ENCODE peak calls at places on chromosomes 7 and 10, in six cellular contexts. One of them, this sample, is unnamed.
A peak's percentile ranks its signal among the peaks of the same experiment; 100 is the strongest.

GRCh38 chr7:149625339-149625946 is 127.8 kb upstream of the ZNF746 start:
- DNase-seq in heart right ventricle: peak; percentile 59
- DNase-seq in upper lobe of left lung: peak; percentile 69
- DNase-seq in uterus: peak; percentile 63
- DNase-seq in breast epithelium: peak; percentile 39
- DNase-seq in CD8-positive, alpha-beta T cell: no peak
- DNase-seq in this sample: no peak

GRCh38 chr10:38143587-38143986 is 49.5 kb downstream of the ZNF37A start:
- DNase-seq in upper lobe of left lung: no peak
- DNase-seq in heart right ventricle: no peak
- DNase-seq in uterus: no peak
- DNase-seq in breast epithelium: no peak
- DNase-seq in CD8-positive, alpha-beta T cell: no peak
- DNase-seq in this sample: no peak

GRCh38 chr7:149669121-149669818 is 104.1 kb downstream of the ZNF467 start:
- DNase-seq in CD8-positive, alpha-beta T cell: no peak
- DNase-seq in uterus: no peak
- DNase-seq in breast epithelium: no peak
- DNase-seq in heart right ventricle: no peak
- DNase-seq in upper lobe of left lung: no peak
- DNase-seq in this sample: no peak

GRCh38 chr10:16049775-16050174 is 189.5 kb upstream of the MINDY3 start:
- DNase-seq in upper lobe of left lung: no peak
- DNase-seq in uterus: no peak
- DNase-seq in breast epithelium: no peak
- DNase-seq in heart right ventricle: no peak
- DNase-seq in CD8-positive, alpha-beta T cell: no peak
- DNase-seq in this sample: no peak

GRCh38 chr7:54345746-54346145 is 196.4 kb upstream of the VSTM2A start:
- DNase-seq in upper lobe of left lung: no peak
- DNase-seq in breast epithelium: no peak
- DNase-seq in heart right ventricle: no peak
- DNase-seq in uterus: no peak
- DNase-seq in CD8-positive, alpha-beta T cell: no peak
- DNase-seq in this sample: no peak

GRCh38 chr7:25805027-25805687 is 346.8 kb upstream of the NFE2L3 start:
- DNase-seq in breast epithelium: peak; percentile 27
- DNase-seq in uterus: peak; percentile 32
- DNase-seq in CD8-positive, alpha-beta T cell: no peak
- DNase-seq in upper lobe of left lung: no peak
- DNase-seq in heart right ventricle: no peak
- DNase-seq in this sample: no peak

GRCh38 chr7:135729230-135729629 is 1.2 kb upstream of the SLC13A4 start:
- DNase-seq in uterus: no peak
- DNase-seq in breast epithelium: no peak
- DNase-seq in heart right ventricle: no peak
- DNase-seq in CD8-positive, alpha-beta T cell: no peak
- DNase-seq in upper lobe of left lung: no peak
- DNase-seq in this sample: no peak

GRCh38 chr7:23765943-23766342 is 55.9 kb downstream of the STK31 start:
- DNase-seq in uterus: no peak
- DNase-seq in breast epithelium: no peak
- DNase-seq in heart right ventricle: no peak
- DNase-seq in upper lobe of left lung: no peak
- DNase-seq in CD8-positive, alpha-beta T cell: no peak
- DNase-seq in this sample: no peak

GRCh38 chr7:113652501-113652900 is 266.3 kb downstream of the PPP1R3A start:
- DNase-seq in heart right ventricle: no peak
- DNase-seq in CD8-positive, alpha-beta T cell: no peak
- DNase-seq in breast epithelium: no peak
- DNase-seq in upper lobe of left lung: no peak
- DNase-seq in uterus: no peak
- DNase-seq in this sample: no peak

GRCh38 chr10:86709786-86710185 is 41.5 kb downstream of the LDB3 start:
- DNase-seq in uterus: no peak
- DNase-seq in heart right ventricle: no peak
- DNase-seq in upper lobe of left lung: no peak
- DNase-seq in CD8-positive, alpha-beta T cell: no peak
- DNase-seq in breast epithelium: no peak
- DNase-seq in this sample: no peak

GRCh38 chr7:137283147-137283546 is 60.4 kb downstream of the PTN start:
- DNase-seq in uterus: no peak
- DNase-seq in CD8-positive, alpha-beta T cell: no peak
- DNase-seq in upper lobe of left lung: no peak
- DNase-seq in heart right ventricle: no peak
- DNase-seq in breast epithelium: no peak
- DNase-seq in this sample: no peak

GRCh38 chr7:98211221-98211675 is at the start of gene BHLHA15:
- DNase-seq in uterus: no peak
- DNase-seq in upper lobe of left lung: peak; percentile 63
- DNase-seq in breast epithelium: no peak
- DNase-seq in CD8-positive, alpha-beta T cell: no peak
- DNase-seq in heart right ventricle: no peak
- DNase-seq in this sample: no peak

GRCh38 chr10:43347997-43348396 is 23.4 kb upstream of the FXYD4 start:
- DNase-seq in heart right ventricle: no peak
- DNase-seq in upper lobe of left lung: no peak
- DNase-seq in CD8-positive, alpha-beta T cell: no peak
- DNase-seq in uterus: no peak
- DNase-seq in breast epithelium: no peak
- DNase-seq in this sample: no peak

GRCh38 chr10:100872034-100872791 is 40.5 kb upstream of the SLF2 start:
- DNase-seq in breast epithelium: no peak
- DNase-seq in upper lobe of left lung: no peak
- DNase-seq in heart right ventricle: no peak
- DNase-seq in uterus: no peak
- DNase-seq in CD8-positive, alpha-beta T cell: peak; percentile 4
- DNase-seq in this sample: peak; percentile 61

GRCh38 chr10:24465124-24465874 is 256.4 kb downstream of the KIAA1217 start:
- DNase-seq in heart right ventricle: no peak
- DNase-seq in upper lobe of left lung: peak; percentile 30
- DNase-seq in CD8-positive, alpha-beta T cell: no peak
- DNase-seq in uterus: no peak
- DNase-seq in breast epithelium: peak; percentile 90
- DNase-seq in this sample: no peak

GRCh38 chr10:87750001-87750651 is 67.9 kb downstream of the ATAD1 start:
- DNase-seq in uterus: no peak
- DNase-seq in breast epithelium: no peak
- DNase-seq in CD8-positive, alpha-beta T cell: no peak
- DNase-seq in heart right ventricle: no peak
- DNase-seq in upper lobe of left lung: no peak
- DNase-seq in this sample: no peak

GRCh38 chr7:115183431-115184057 is 261.6 kb downstream of the MDFIC start:
- DNase-seq in uterus: no peak
- DNase-seq in heart right ventricle: no peak
- DNase-seq in CD8-positive, alpha-beta T cell: no peak
- DNase-seq in breast epithelium: no peak
- DNase-seq in upper lobe of left lung: no peak
- DNase-seq in this sample: no peak

DNA sequence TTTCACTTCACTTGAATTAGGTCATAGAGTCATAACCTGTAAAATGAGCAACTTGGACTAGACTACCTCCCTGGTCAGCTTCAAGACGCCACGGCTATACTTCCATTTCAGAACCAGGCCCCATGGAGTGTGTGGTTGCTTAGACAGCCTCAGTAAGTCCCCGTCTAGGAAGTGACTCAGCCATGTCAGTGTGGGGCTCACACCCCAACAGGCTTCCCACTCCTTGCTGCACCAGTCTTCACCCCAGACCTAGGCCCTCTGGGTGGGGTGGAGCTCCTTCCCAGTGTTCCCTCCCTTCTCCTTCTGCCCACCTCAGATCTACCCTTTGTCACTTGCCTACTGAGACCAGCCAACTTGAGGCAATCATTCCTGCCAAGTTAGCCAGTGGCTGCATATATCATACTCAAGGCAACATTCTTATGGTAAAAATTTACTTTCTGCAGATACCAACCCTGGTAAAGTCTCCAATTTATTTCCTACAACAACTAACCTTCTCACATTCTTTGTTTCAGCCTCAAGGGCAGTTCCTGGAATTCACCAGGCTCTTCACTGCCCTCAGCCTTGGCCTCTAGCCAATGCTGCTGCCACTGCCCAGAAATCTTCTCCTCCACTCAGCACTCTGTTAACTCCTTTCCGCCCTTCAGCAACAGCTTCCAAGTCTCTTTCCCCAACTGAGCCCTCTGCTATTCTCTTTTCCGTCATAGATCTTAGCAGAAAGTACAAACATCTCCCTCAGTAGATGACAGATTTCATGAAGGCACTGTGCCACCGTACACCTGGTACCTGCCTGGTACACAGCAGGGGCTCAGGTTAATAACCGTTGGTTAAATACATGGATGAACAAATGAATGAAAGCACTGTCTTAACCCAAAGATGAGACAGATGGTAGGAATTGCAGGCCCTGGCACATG is 31.3 kb upstream of the ZNRF2 start:
- DNase-seq in CD8-positive, alpha-beta T cell: no peak
- DNase-seq in heart right ventricle: peak; percentile 50
- DNase-seq in breast epithelium: peak; percentile 68
- DNase-seq in upper lobe of left lung: peak; percentile 76
- DNase-seq in uterus: no peak
- DNase-seq in this sample: no peak
- H3K4me1 ChIP-seq in CD8-positive, alpha-beta T cell: peaks cover 8% of the 10 kb centered on the region
- H3K4me1 ChIP-seq in heart right ventricle: peaks cover 12% of the 10 kb centered on the region
- H3K4me1 ChIP-seq in breast epithelium: no peaks in the 10 kb centered on the region
- H3K4me1 ChIP-seq in upper lobe of left lung: peaks cover 17% of the 10 kb centered on the region
- H3K4me1 ChIP-seq in uterus: no peaks in the 10 kb centered on the region
- H3K4me1 ChIP-seq in this sample: no peaks in the 10 kb centered on the region

DNA sequence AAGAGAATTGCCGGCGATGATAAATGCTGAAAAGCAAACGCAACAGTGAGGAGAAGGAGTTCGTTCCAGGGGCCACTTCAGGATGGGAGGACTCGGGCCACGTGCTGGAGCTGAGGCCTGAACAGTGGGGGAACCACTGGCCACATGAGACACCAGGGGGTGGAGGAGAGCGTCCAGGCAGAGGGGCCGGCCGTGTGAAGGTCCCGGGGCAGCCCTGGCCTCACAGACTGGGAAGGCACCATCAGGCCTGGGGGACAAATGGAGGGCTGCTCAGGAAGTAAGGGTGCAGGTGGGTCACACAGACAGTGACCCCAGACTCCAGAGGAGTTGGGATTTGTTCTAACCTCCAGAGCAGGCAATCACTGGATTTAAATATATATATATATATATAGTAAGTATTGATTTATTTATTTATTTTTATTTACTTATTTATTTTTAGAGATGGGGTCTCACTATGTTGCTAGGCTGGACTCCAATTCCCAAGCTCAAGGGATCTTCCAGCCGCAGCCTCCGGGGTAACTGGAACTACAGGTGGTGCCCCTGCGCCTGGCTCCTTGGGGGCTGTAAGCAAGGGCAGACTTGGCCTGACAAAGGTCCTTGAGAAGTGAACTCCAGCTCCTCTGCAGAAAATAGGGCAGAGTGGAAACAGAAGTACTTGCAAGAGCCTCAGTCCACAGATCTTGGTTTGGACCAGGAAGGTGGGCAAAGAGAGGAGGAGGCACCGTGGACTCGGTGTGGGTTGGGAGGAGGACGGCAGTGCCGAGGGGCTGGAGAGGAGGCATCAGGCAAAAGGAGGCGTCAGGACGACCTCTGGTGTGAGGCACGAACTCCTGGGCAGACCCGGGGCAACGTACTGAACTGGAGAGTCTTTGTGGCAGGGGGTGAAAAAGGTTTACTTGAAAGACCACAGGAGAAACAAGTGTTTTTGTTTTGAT is 57.3 kb downstream of the TCERG1L start:
- DNase-seq in upper lobe of left lung: no peak
- DNase-seq in uterus: no peak
- DNase-seq in breast epithelium: no peak
- DNase-seq in heart right ventricle: no peak
- DNase-seq in CD8-positive, alpha-beta T cell: no peak
- DNase-seq in this sample: no peak
- H3K27me3 ChIP-seq in upper lobe of left lung: no peaks in the 10 kb centered on the region
- H3K27me3 ChIP-seq in uterus: no peaks in the 10 kb centered on the region
- H3K27me3 ChIP-seq in breast epithelium: peaks cover 30% of the 10 kb centered on the region
- H3K27me3 ChIP-seq in heart right ventricle: peaks cover 56% of the 10 kb centered on the region
- H3K27me3 ChIP-seq in CD8-positive, alpha-beta T cell: no peaks in the 10 kb centered on the region
- H3K27me3 ChIP-seq in this sample: no peaks in the 10 kb centered on the region

DNA sequence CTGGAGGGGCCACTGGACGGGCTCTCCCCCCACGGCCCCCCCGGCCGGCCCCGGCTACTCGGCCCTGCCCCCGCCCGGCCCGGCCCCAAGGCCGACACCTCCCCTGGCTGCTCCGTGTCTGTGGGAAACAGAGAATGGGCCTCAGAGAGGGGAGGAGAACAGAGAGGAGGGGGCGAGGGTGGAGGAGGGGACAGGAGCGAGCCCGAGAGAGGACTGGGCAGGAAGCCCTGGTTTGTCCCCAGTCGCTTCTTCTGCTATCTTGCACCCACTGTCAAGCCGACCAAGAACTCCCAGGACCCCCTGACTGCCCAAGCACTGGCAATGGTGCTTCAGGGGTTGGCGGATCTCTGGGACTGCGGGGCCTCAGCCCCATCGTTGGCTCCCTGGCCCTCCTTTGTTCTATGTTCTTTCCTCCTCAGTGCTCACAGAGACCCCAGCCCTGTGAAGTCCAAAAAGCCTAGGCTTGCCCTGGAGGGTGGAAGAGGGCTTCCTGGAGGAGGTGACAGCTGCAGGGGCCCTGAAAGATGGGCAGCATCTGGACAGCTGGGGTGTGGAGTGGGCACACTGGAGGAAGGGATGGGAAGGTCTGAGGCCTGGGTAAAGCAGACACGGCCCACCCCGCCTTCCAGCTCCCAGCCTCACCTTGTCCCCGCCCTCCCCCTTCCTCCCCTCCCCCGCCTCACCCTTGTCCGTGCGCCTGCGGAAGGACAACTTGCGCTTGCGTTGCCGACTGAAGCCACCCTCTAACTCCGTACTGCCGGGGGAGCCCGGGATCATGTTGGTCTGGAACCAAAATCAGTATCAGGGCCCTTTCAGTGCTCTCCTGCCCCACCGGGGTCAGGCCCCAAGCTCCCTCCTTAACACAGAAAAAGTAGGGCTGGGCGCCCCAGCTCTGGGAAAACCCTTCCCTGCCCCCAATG is 30.1 kb downstream of the KCNH2 start:
- DNase-seq in breast epithelium: no peak
- DNase-seq in uterus: no peak
- DNase-seq in heart right ventricle: no peak
- DNase-seq in CD8-positive, alpha-beta T cell: no peak
- DNase-seq in upper lobe of left lung: no peak
- DNase-seq in this sample: no peak
- H3K4me3 ChIP-seq in breast epithelium: no peak overlapping the region
- H3K4me3 ChIP-seq in uterus: no peak overlapping the region
- H3K4me3 ChIP-seq in heart right ventricle: no peak overlapping the region
- H3K4me3 ChIP-seq in CD8-positive, alpha-beta T cell: no peak overlapping the region
- H3K4me3 ChIP-seq in upper lobe of left lung: no peak overlapping the region
- H3K4me3 ChIP-seq in this sample: no peak overlapping the region

DNA sequence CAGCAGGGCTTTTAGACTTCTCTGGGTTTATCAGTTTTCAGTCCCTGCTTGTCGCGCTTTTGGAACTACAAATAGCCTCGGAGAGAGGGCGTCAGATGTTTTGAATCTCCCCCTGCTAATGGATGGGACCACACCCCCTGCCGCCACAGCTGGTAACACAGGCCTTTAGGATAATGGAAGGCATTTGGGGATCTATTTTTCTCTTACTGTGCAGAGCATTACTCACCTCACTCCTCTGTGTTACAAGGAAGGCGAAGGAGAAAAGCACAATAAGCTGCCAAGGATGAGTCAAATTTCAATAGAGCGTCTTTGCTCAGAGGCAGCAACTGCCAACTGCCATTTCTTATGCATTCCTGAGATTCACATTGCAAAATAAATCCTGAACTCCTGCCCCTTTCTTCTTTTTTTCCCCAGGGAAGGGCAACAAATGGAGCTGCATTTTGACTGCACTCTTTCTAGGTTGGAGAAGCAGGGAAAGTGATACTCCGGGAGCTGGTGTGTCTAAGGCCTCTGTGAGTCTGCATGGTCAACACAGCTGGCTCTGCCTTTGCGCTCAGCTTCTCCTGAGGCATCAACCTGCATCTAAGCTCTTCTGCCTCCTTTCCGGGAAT is 31.5 kb upstream of the SMNDC1 start:
- DNase-seq in breast epithelium: peak; percentile 51
- DNase-seq in uterus: no peak
- DNase-seq in heart right ventricle: no peak
- DNase-seq in upper lobe of left lung: no peak
- DNase-seq in CD8-positive, alpha-beta T cell: no peak
- DNase-seq in this sample: no peak
- H3K4me1 ChIP-seq in breast epithelium: peaks cover 5% of the 10 kb centered on the region
- H3K4me1 ChIP-seq in uterus: no peaks in the 10 kb centered on the region
- H3K4me1 ChIP-seq in heart right ventricle: no peaks in the 10 kb centered on the region
- H3K4me1 ChIP-seq in upper lobe of left lung: peaks cover 5% of the 10 kb centered on the region
- H3K4me1 ChIP-seq in CD8-positive, alpha-beta T cell: no peaks in the 10 kb centered on the region
- H3K4me1 ChIP-seq in this sample: peaks cover 5% of the 10 kb centered on the region

This sample was measured in iPS DF 6.9.